ENCODE peak calls at places on chromosomes 4 and X, in seven cellular contexts. One of them, this sample, is unnamed. For H3K27me3 and H3K4me1, the result is how much of the 10 kb centered on the place peaks cover.

GRCh38 chrX:29746326-29746725 is 469.0 kb upstream of the MAGEB2 start:
- DNase-seq in CD4-positive, CD25-positive, alpha-beta regulatory T cell: no peak
- DNase-seq in right atrium auricular region: no peak
- DNase-seq in left ventricle myocardium inferior: no peak
- DNase-seq in heart right ventricle: no peak
- DNase-seq in body of pancreas: no peak
- DNase-seq in psoas muscle: no peak
- DNase-seq in this sample: no peak

GRCh38 chrX:107102980-107103379 is 15.6 kb downstream of the RBM41 start:
- DNase-seq in CD4-positive, CD25-positive, alpha-beta regulatory T cell: no peak
- DNase-seq in right atrium auricular region: no peak
- DNase-seq in left ventricle myocardium inferior: no peak
- DNase-seq in heart right ventricle: no peak
- DNase-seq in body of pancreas: no peak
- DNase-seq in psoas muscle: no peak
- DNase-seq in this sample: no peak

GRCh38 chr4:152363904-152364303 is 172.0 kb downstream of the FBXW7 start:
- DNase-seq in CD4-positive, CD25-positive, alpha-beta regulatory T cell: no peak
- DNase-seq in right atrium auricular region: no peak
- DNase-seq in left ventricle myocardium inferior: no peak
- DNase-seq in heart right ventricle: no peak
- DNase-seq in body of pancreas: no peak
- DNase-seq in psoas muscle: no peak
- DNase-seq in this sample: no peak

GRCh38 chr4:72467633-72468032 is 101.4 kb downstream of the ADAMTS3 start:
- DNase-seq in CD4-positive, CD25-positive, alpha-beta regulatory T cell: no peak
- DNase-seq in right atrium auricular region: no peak
- DNase-seq in left ventricle myocardium inferior: no peak
- DNase-seq in heart right ventricle: no peak
- DNase-seq in body of pancreas: no peak
- DNase-seq in psoas muscle: no peak
- DNase-seq in this sample: no peak

GRCh38 chr4:87949961-87950360 is 25.6 kb upstream of the SPP1 start:
- DNase-seq in CD4-positive, CD25-positive, alpha-beta regulatory T cell: no peak
- DNase-seq in right atrium auricular region: no peak
- DNase-seq in left ventricle myocardium inferior: no peak
- DNase-seq in heart right ventricle: no peak
- DNase-seq in body of pancreas: peak
- DNase-seq in psoas muscle: no peak
- DNase-seq in this sample: no peak

GRCh38 chr4:76969941-76970529 is 20.5 kb downstream of the SEPTIN11 start:
- DNase-seq in CD4-positive, CD25-positive, alpha-beta regulatory T cell: no peak
- DNase-seq in right atrium auricular region: no peak
- DNase-seq in left ventricle myocardium inferior: no peak
- DNase-seq in heart right ventricle: no peak
- DNase-seq in body of pancreas: no peak
- DNase-seq in psoas muscle: no peak
- DNase-seq in this sample: no peak

GRCh38 chr4:184392748-184393334 is 81.5 kb downstream of the IRF2 start:
- DNase-seq in CD4-positive, CD25-positive, alpha-beta regulatory T cell: no peak
- DNase-seq in right atrium auricular region: no peak
- DNase-seq in left ventricle myocardium inferior: no peak
- DNase-seq in heart right ventricle: no peak
- DNase-seq in body of pancreas: no peak
- DNase-seq in psoas muscle: no peak
- DNase-seq in this sample: peak

GRCh38 chr4:52199574-52200338 is 148.7 kb downstream of the SPATA18 start:
- DNase-seq in CD4-positive, CD25-positive, alpha-beta regulatory T cell: no peak
- DNase-seq in right atrium auricular region: no peak
- DNase-seq in left ventricle myocardium inferior: no peak
- DNase-seq in heart right ventricle: no peak
- DNase-seq in body of pancreas: no peak
- DNase-seq in psoas muscle: no peak
- DNase-seq in this sample: no peak

GRCh38 chr4:2500547-2500946 is 31.6 kb downstream of the RNF4 start:
- DNase-seq in CD4-positive, CD25-positive, alpha-beta regulatory T cell: no peak
- DNase-seq in right atrium auricular region: no peak
- DNase-seq in left ventricle myocardium inferior: no peak
- DNase-seq in heart right ventricle: no peak
- DNase-seq in body of pancreas: no peak
- DNase-seq in psoas muscle: no peak
- DNase-seq in this sample: no peak

GRCh38 chr4:16106956-16107355 is 23.1 kb upstream of the PROM1 start:
- DNase-seq in CD4-positive, CD25-positive, alpha-beta regulatory T cell: no peak
- DNase-seq in right atrium auricular region: no peak
- DNase-seq in left ventricle myocardium inferior: no peak
- DNase-seq in heart right ventricle: no peak
- DNase-seq in body of pancreas: no peak
- DNase-seq in psoas muscle: no peak
- DNase-seq in this sample: no peak

GRCh38 chr4:184893836-184894571 is 68.2 kb upstream of the ACSL1 start:
- DNase-seq in CD4-positive, CD25-positive, alpha-beta regulatory T cell: no peak
- DNase-seq in right atrium auricular region: no peak
- DNase-seq in left ventricle myocardium inferior: no peak
- DNase-seq in heart right ventricle: no peak
- DNase-seq in body of pancreas: no peak
- DNase-seq in psoas muscle: no peak
- DNase-seq in this sample: no peak

GRCh38 chr4:148030486-148030885 is 298.6 kb downstream of the ARHGAP10 start:
- DNase-seq in CD4-positive, CD25-positive, alpha-beta regulatory T cell: no peak
- DNase-seq in right atrium auricular region: no peak
- DNase-seq in left ventricle myocardium inferior: no peak
- DNase-seq in heart right ventricle: no peak
- DNase-seq in body of pancreas: no peak
- DNase-seq in psoas muscle: no peak
- DNase-seq in this sample: no peak

GRCh38 chr4:152162331-152162697 is 373.6 kb downstream of the FBXW7 start:
- DNase-seq in CD4-positive, CD25-positive, alpha-beta regulatory T cell: no peak
- DNase-seq in right atrium auricular region: no peak
- DNase-seq in left ventricle myocardium inferior: no peak
- DNase-seq in heart right ventricle: no peak
- DNase-seq in body of pancreas: no peak
- DNase-seq in psoas muscle: no peak
- DNase-seq in this sample: no peak

GRCh38 chr4:3868146-3868840 is 102.1 kb downstream of the ADRA2C start:
- DNase-seq in CD4-positive, CD25-positive, alpha-beta regulatory T cell: no peak
- DNase-seq in right atrium auricular region: no peak
- DNase-seq in left ventricle myocardium inferior: peak
- DNase-seq in heart right ventricle: no peak
- DNase-seq in body of pancreas: no peak
- DNase-seq in psoas muscle: no peak
- DNase-seq in this sample: no peak

GRCh38 chrX:1421433-1422134 is 29.7 kb upstream of the SLC25A6 start:
- DNase-seq in CD4-positive, CD25-positive, alpha-beta regulatory T cell: no peak
- DNase-seq in right atrium auricular region: no peak
- DNase-seq in left ventricle myocardium inferior: no peak
- DNase-seq in heart right ventricle: no peak
- DNase-seq in body of pancreas: no peak
- DNase-seq in psoas muscle: no peak
- DNase-seq in this sample: no peak

GRCh38 chr4:78379040-78379439 is 172.5 kb upstream of the ANXA3 start:
- DNase-seq in CD4-positive, CD25-positive, alpha-beta regulatory T cell: no peak
- DNase-seq in right atrium auricular region: no peak
- DNase-seq in left ventricle myocardium inferior: no peak
- DNase-seq in heart right ventricle: no peak
- DNase-seq in body of pancreas: no peak
- DNase-seq in psoas muscle: no peak
- DNase-seq in this sample: no peak

GRCh38 chr4:33850503-33850902 is 2393.8 kb downstream of the ARAP2 start:
- DNase-seq in CD4-positive, CD25-positive, alpha-beta regulatory T cell: no peak
- DNase-seq in right atrium auricular region: no peak
- DNase-seq in left ventricle myocardium inferior: no peak
- DNase-seq in heart right ventricle: no peak
- DNase-seq in body of pancreas: no peak
- DNase-seq in psoas muscle: no peak
- DNase-seq in this sample: no peak

GRCh38 chr4:105923507-105924238 is 28.4 kb downstream of the NPNT start:
- DNase-seq in CD4-positive, CD25-positive, alpha-beta regulatory T cell: no peak
- DNase-seq in right atrium auricular region: no peak
- DNase-seq in left ventricle myocardium inferior: no peak
- DNase-seq in heart right ventricle: no peak
- DNase-seq in body of pancreas: no peak
- DNase-seq in psoas muscle: no peak
- DNase-seq in this sample: peak

GRCh38 chr4:103400405-103400804 is 202.3 kb upstream of the CENPE start:
- DNase-seq in CD4-positive, CD25-positive, alpha-beta regulatory T cell: no peak
- DNase-seq in right atrium auricular region: no peak
- DNase-seq in left ventricle myocardium inferior: no peak
- DNase-seq in heart right ventricle: no peak
- DNase-seq in body of pancreas: no peak
- DNase-seq in psoas muscle: no peak
- DNase-seq in this sample: no peak

GRCh38 chr4:125313989-125314602 is 659 bp upstream of the FAT4 start:
- DNase-seq in CD4-positive, CD25-positive, alpha-beta regulatory T cell: no peak
- DNase-seq in right atrium auricular region: no peak
- DNase-seq in left ventricle myocardium inferior: no peak
- DNase-seq in heart right ventricle: no peak
- DNase-seq in body of pancreas: no peak
- DNase-seq in psoas muscle: no peak
- DNase-seq in this sample: no peak

GRCh38 chr4:41358626-41359025 is 101.9 kb downstream of the UCHL1 start:
- DNase-seq in CD4-positive, CD25-positive, alpha-beta regulatory T cell: no peak
- DNase-seq in right atrium auricular region: no peak
- DNase-seq in left ventricle myocardium inferior: peak
- DNase-seq in heart right ventricle: peak
- DNase-seq in body of pancreas: peak
- DNase-seq in psoas muscle: no peak
- DNase-seq in this sample: no peak

DNA sequence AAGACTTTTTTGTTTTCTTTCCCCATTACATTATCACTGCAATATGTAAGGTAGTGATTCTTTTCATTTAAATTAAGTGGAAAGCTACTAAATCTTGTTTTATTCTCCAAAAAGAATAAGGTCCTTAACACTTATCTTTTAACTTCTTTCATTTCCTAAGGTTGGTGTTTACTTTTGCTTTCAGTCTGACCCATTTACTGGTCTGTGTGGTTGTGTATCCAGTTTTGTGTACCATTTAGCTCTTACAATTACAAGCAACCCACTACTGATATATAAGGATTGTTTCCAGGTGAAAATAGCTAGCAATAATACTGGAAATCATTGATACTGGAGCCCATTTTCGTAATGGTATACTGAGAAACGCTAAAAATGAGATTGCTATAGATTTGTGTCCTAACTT is 123.1 kb upstream of the CXorf66 start:
- DNase-seq in CD4-positive, CD25-positive, alpha-beta regulatory T cell: no peak
- DNase-seq in right atrium auricular region: no peak
- DNase-seq in left ventricle myocardium inferior: no peak
- DNase-seq in heart right ventricle: no peak
- DNase-seq in body of pancreas: no peak
- DNase-seq in psoas muscle: no peak
- DNase-seq in this sample: no peak
- H3K27me3 ChIP-seq in CD4-positive, CD25-positive, alpha-beta regulatory T cell: under half
- H3K27me3 ChIP-seq in right atrium auricular region: under half
- H3K27me3 ChIP-seq in left ventricle myocardium inferior: under half
- H3K27me3 ChIP-seq in heart right ventricle: half or more
- H3K27me3 ChIP-seq in body of pancreas: under half
- H3K27me3 ChIP-seq in psoas muscle: under half
- H3K27me3 ChIP-seq in this sample: under half

GRCh38 chr4:17865866-17866363 is 55.1 kb downstream of the NCAPG start:
- DNase-seq in CD4-positive, CD25-positive, alpha-beta regulatory T cell: no peak
- DNase-seq in right atrium auricular region: no peak
- DNase-seq in left ventricle myocardium inferior: no peak
- DNase-seq in heart right ventricle: no peak
- DNase-seq in body of pancreas: no peak
- DNase-seq in psoas muscle: no peak
- DNase-seq in this sample: no peak

GRCh38 chr4:17869327-17869726 is 58.5 kb downstream of the NCAPG start:
- DNase-seq in CD4-positive, CD25-positive, alpha-beta regulatory T cell: no peak
- DNase-seq in right atrium auricular region: no peak
- DNase-seq in left ventricle myocardium inferior: no peak
- DNase-seq in heart right ventricle: no peak
- DNase-seq in body of pancreas: no peak
- DNase-seq in psoas muscle: no peak
- DNase-seq in this sample: no peak

GRCh38 chr4:17867259-17867658 is 56.5 kb downstream of the NCAPG start:
- DNase-seq in CD4-positive, CD25-positive, alpha-beta regulatory T cell: no peak
- DNase-seq in right atrium auricular region: no peak
- DNase-seq in left ventricle myocardium inferior: no peak
- DNase-seq in heart right ventricle: no peak
- DNase-seq in body of pancreas: no peak
- DNase-seq in psoas muscle: no peak
- DNase-seq in this sample: no peak

GRCh38 chr4:17866790-17867189 is 56.0 kb downstream of the NCAPG start:
- DNase-seq in CD4-positive, CD25-positive, alpha-beta regulatory T cell: no peak
- DNase-seq in right atrium auricular region: no peak
- DNase-seq in left ventricle myocardium inferior: no peak
- DNase-seq in heart right ventricle: no peak
- DNase-seq in body of pancreas: no peak
- DNase-seq in psoas muscle: no peak
- DNase-seq in this sample: no peak
- H3K27ac ChIP-seq in CD4-positive, CD25-positive, alpha-beta regulatory T cell: no peak
- H3K27ac ChIP-seq in right atrium auricular region: no peak
- H3K27ac ChIP-seq in left ventricle myocardium inferior: no peak
- H3K27ac ChIP-seq in heart right ventricle: no peak
- H3K27ac ChIP-seq in body of pancreas: no peak
- H3K27ac ChIP-seq in psoas muscle: no peak
- H3K27ac ChIP-seq in this sample: no peak

GRCh38 chrX:129449141-129449540 is 74.1 kb downstream of the SMARCA1 start:
- DNase-seq in CD4-positive, CD25-positive, alpha-beta regulatory T cell: no peak
- DNase-seq in right atrium auricular region: no peak
- DNase-seq in left ventricle myocardium inferior: no peak
- DNase-seq in heart right ventricle: no peak
- DNase-seq in body of pancreas: no peak
- DNase-seq in psoas muscle: no peak
- DNase-seq in this sample: no peak
- H3K4me1 ChIP-seq in CD4-positive, CD25-positive, alpha-beta regulatory T cell: under half
- H3K4me1 ChIP-seq in right atrium auricular region: under half
- H3K4me1 ChIP-seq in left ventricle myocardium inferior: under half
- H3K4me1 ChIP-seq in heart right ventricle: under half
- H3K4me1 ChIP-seq in body of pancreas: under half
- H3K4me1 ChIP-seq in psoas muscle: under half
- H3K4me1 ChIP-seq in this sample: under half

GRCh38 chr4:6969826-6970800 is 60.5 kb downstream of the TBC1D14 start:
- DNase-seq in CD4-positive, CD25-positive, alpha-beta regulatory T cell: no peak
- DNase-seq in right atrium auricular region: peak
- DNase-seq in left ventricle myocardium inferior: no peak
- DNase-seq in heart right ventricle: no peak
- DNase-seq in body of pancreas: no peak
- DNase-seq in psoas muscle: no peak
- DNase-seq in this sample: no peak
- H3K27me3 ChIP-seq in CD4-positive, CD25-positive, alpha-beta regulatory T cell: under half
- H3K27me3 ChIP-seq in right atrium auricular region: under half
- H3K27me3 ChIP-seq in left ventricle myocardium inferior: under half
- H3K27me3 ChIP-seq in heart right ventricle: under half
- H3K27me3 ChIP-seq in body of pancreas: under half
- H3K27me3 ChIP-seq in psoas muscle: under half
- H3K27me3 ChIP-seq in this sample: under half

This sample was measured in tibial artery.